ENCODE peak calls at places on chromosome 17, in five cellular contexts. M, X, F, L and C are unnamed samples.

GRCh38 chr17:303161-303560 is 49.4 kb downstream of the RPH3AL start:
- DNase-seq in M (no peak), X (no peak), F (no peak), L (no peak), C (peak; percentile 37)

GRCh38 chr17:81487487-81488275 is 24.9 kb downstream of the ACTG1 start:
- DNase-seq in M (peak; percentile 74), X (peak; percentile 82), F (peak; percentile 64), L (no peak), C (peak; percentile 91)

GRCh38 chr17:38509772-38510423 is 81.6 kb downstream of the ARHGAP23 start:
- DNase-seq in M (peak; percentile 24), X (no peak), F (no peak), L (no peak), C (peak; percentile 73)

GRCh38 chr17:2138768-2139167 is 83.9 kb downstream of the HIC1 start:
- DNase-seq in M (peak; percentile 61), X (no peak), F (no peak), L (peak; percentile 65), C (no peak)

GRCh38 chr17:41624208-41625101 is at the start of gene KRT17:
- DNase-seq in M (no peak), X (no peak), F (no peak), L (no peak), C (peak; percentile 67)

GRCh38 chr17:71085238-71086033 is 916.1 kb downstream of the KCNJ2 start:
- DNase-seq in M (no peak), X (no peak), F (no peak), L (no peak), C (no peak)

GRCh38 chr17:45261577-45262515 is at the start of gene SPATA32:
- DNase-seq in M (peak; percentile 31), X (peak; percentile 52), F (no peak), L (no peak), C (peak; percentile 85)

GRCh38 chr17:75024686-75025397 is 12.4 kb downstream of the MRPL58 start:
- DNase-seq in M (no peak), X (no peak), F (no peak), L (no peak), C (no peak)

GRCh38 chr17:49390548-49391324 is 23.9 kb downstream of the PHB1 start:
- DNase-seq in M (peak; percentile 61), X (no peak), F (no peak), L (no peak), C (no peak)

GRCh38 chr17:46056800-46057304 is 57.8 kb downstream of the STH start:
- DNase-seq in M (peak; percentile 75), X (no peak), F (peak; percentile 68), L (peak; percentile 76), C (no peak)

GRCh38 chr17:77957215-77957868 is 1.2 kb upstream of the TNRC6C start:
- DNase-seq in M (peak; percentile 45), X (no peak), F (no peak), L (no peak), C (no peak)

GRCh38 chr17:77959926-77960521 is 1.5 kb downstream of the TNRC6C start:
- DNase-seq in M (peak; percentile 29), X (no peak), F (no peak), L (no peak), C (no peak)

GRCh38 chr17:77958716-77959215 is 263 bp downstream of the TNRC6C start:
- DNase-seq in M (peak; percentile 5), X (no peak), F (no peak), L (no peak), C (no peak)

GRCh38 chr17:77959216-77959925 is 868 bp downstream of the TNRC6C start:
- DNase-seq in M (peak; percentile 11), X (peak; percentile 22), F (no peak), L (no peak), C (no peak)

GRCh38 chr17:77957869-77958715 is at the start of gene TNRC6C:
- DNase-seq in M (peak; percentile 100), X (peak; percentile 99), F (peak; percentile 99), L (peak; percentile 98), C (peak; percentile 100)
- TF ChIP-seq CTCF in M (no peak), X (no peak), F (no peak), L (peak; percentile 6), C (no peak)

DNA sequence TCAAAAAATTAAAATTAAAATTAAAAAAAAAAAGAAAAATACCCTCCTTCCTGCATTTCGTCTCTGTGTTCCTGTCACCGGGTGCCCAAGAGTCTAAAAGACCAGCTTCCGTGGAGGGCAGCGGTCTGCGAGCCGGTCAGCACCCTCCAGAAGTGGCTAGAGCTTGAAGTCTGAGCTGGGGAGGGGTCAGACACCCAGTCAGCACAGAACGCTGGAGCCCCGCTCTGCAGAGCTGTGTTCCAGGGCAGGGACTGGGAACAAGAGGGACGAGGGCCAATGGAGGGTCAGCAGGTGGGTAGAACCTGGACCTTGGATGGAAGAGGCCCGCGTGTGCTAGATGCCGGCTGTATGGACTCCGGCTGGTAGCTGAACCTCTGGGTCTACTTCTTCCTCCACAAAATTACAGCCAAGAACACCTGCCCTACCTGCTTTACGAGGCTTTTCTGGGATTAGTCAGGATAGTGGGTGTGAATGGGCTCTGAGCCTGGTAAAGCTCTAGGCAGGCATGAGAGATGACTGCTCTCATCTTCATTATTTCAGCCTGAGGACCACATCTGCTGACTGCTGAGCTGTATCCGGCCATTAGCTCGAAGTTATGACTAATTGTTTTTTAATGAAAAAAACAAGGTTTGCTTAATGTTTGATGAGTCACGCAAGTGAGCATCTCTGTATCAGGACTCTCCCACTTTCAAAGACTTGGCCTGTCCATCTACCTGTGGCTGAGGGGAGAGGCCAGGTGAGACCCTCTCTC is 5.9 kb downstream of the TRPV1 start:
- DNase-seq in M (peak; percentile 56), X (no peak), F (peak; percentile 83), L (peak; percentile 86), C (peak; percentile 22)
- TF ChIP-seq CTCF in M (no peak), X (no peak), F (no peak), L (no peak), C (no peak)

GRCh38 chr17:64938925-64939474 is 19.7 kb upstream of the LRRC37A3 start:
- DNase-seq in M (peak; percentile 53), X (no peak), F (no peak), L (peak; percentile 10), C (peak; percentile 74)

GRCh38 chr17:64941045-64941444 is 21.8 kb upstream of the LRRC37A3 start:
- DNase-seq in M (no peak), X (no peak), F (no peak), L (no peak), C (no peak)

GRCh38 chr17:64938290-64938689 is 19.0 kb upstream of the LRRC37A3 start:
- DNase-seq in M (no peak), X (no peak), F (no peak), L (no peak), C (no peak)

GRCh38 chr17:64940055-64940454 is 20.8 kb upstream of the LRRC37A3 start:
- DNase-seq in M (no peak), X (no peak), F (no peak), L (no peak), C (no peak)

DNA sequence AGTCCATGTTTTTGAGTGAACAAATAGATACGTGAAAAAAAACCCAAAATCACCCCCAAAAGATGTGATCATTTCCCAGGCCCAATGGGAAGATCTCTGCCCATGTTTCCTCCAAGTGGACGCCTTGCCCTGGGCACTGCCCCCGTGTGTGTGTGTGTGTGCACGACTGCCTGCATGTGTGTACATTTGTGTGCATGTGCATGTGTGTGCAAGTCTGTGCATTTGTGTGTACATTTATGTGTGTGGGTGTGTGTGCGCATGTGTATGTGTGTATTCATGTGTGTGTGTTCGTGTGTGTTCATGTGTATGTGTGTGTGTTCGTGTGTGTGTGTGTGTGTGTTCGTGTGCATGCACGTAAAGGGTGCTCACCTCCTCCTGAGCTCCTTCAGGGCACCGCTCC is 16.8 kb upstream of the LRRC37A3 start:
- DNase-seq in M (no peak), X (no peak), F (no peak), L (no peak), C (no peak)
- TF ChIP-seq CTCF in M (no peak), X (no peak), F (no peak), L (no peak), C (no peak)

GRCh38 chr17:65228734-65229390 is 91.7 kb downstream of the RGS9 start:
- DNase-seq in M (peak; percentile 88), X (no peak), F (peak; percentile 36), L (peak; percentile 33), C (no peak)

GRCh38 chr17:65231086-65231485 is 93.9 kb downstream of the RGS9 start:
- DNase-seq in M (no peak), X (no peak), F (no peak), L (no peak), C (no peak)

GRCh38 chr17:65230040-65230439 is 92.9 kb downstream of the RGS9 start:
- DNase-seq in M (no peak), X (no peak), F (no peak), L (no peak), C (no peak)

GRCh38 chr17:65229596-65229995 is 92.4 kb downstream of the RGS9 start:
- DNase-seq in M (no peak), X (no peak), F (no peak), L (no peak), C (no peak)

GRCh38 chr17:65231662-65232335 is 94.6 kb downstream of the RGS9 start:
- DNase-seq in M (peak; percentile 87), X (peak; percentile 16), F (peak; percentile 87), L (peak; percentile 90), C (no peak)
- TF ChIP-seq CTCF in M (peak; percentile 85), X (no peak), F (peak; percentile 81), L (peak; percentile 82), C (peak; percentile 48)

GRCh38 chr17:76585649-76586593 is at the start of gene ST6GALNAC2:
- DNase-seq in M (peak; percentile 51), X (peak; percentile 42), F (no peak), L (peak; percentile 17), C (peak; percentile 91)
- TF ChIP-seq CTCF in M (peak; percentile 5), X (peak; percentile 32), F (no peak), L (peak; percentile 43), C (peak; percentile 70)

DNA sequence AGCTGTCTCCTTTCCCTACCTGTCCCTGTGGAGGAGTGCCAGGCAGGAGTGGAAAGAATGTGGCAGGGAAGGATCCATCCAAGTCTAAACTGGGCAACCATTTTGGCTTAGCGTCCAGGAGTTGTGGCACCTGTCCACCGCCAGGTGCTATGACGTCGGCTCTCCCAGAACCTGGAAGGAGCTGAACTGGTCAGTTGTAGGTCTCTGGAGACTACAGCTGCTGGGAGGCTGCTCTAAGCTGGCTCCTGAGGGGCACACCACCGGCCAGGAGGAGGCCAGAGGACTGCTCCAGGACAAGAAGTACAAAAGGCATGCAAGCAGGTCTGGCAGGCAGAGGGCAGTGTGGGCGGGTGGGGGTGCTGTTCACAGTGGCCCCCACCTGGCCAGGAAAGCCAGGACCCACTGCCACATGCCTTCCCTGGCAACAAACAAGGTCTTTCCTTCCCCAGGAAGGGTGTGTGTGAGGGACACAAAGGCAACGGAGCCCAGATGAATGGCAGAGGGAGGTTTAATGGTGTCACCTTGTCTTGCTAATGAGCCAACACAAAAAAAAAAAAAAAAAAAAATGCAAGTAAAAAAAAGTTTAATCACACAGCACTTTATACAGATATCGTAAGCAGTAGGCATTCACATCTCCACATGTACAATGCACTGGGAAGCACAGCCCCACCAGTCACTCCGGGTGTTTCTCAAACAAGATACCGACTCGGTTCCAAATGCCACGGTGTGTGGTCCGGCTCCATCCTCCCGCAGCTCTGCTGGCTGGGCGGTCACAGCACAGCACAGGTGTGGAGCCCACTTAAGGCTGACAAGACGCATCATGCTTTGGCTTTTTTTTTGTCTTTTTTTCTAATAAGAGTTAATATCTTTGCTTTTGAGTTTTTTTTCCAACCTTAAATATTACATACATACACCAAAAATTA is 4.8 kb downstream of the SPHK1 start:
- DNase-seq in M (no peak), X (no peak), F (no peak), L (no peak), C (no peak)
- TF ChIP-seq CTCF in M (peak; percentile 29), X (no peak), F (no peak), L (peak; percentile 53), C (no peak)